ENCODE peak calls at places on chromosomes 4 and X, in five cellular contexts. L is stomach, B is K562, M is H1, S is breast epithelium. P is an unnamed sample.

GRCh38 chr4:117577686-117578085 is 456.6 kb upstream of the NDST3 start:
- DNase-seq in L (no peak), S (no peak), M (no peak), B (no peak), P (no peak)

GRCh38 chrX:70434352-70434866 is 10.2 kb upstream of the DLG3 start:
- DNase-seq in M (peak; percentile 50), L (peak; percentile 87), S (peak; percentile 81), B (peak; percentile 87), P (peak; percentile 54)

GRCh38 chr4:172657112-172657511 is 511.5 kb upstream of the GALNT7 start:
- DNase-seq in M (no peak), L (no peak), S (no peak), B (no peak), P (no peak)

GRCh38 chr4:41839945-41840854 is 91.7 kb upstream of the PHOX2B start:
- DNase-seq in B (no peak), S (no peak), M (no peak), L (no peak), P (no peak)

GRCh38 chr4:188107931-188108843 is 1.2 kb downstream of the TRIML2 start:
- DNase-seq in L (no peak), M (peak; percentile 72), S (no peak), B (no peak), P (no peak)

GRCh38 chrX:18666614-18667013 is 5.3 kb downstream of the RS1 start:
- DNase-seq in B (no peak), L (no peak), S (no peak), M (no peak), P (no peak)

GRCh38 chr4:157221895-157222763 is 1.6 kb downstream of the GRIA2 start:
- DNase-seq in L (no peak), S (peak; percentile 58), B (no peak), M (no peak), P (no peak)

GRCh38 chr4:111519683-111520082 is 625.6 kb upstream of the FAM241A start:
- DNase-seq in B (no peak), S (no peak), L (no peak), M (no peak), P (no peak)

GRCh38 chr4:173958445-173958844 is 325.0 kb downstream of the FBXO8 start:
- DNase-seq in M (no peak), S (no peak), L (no peak), B (no peak), P (no peak)

GRCh38 chrX:116267511-116268040 is 97.0 kb downstream of the AGTR2 start:
- DNase-seq in S (no peak), B (no peak), M (no peak), L (no peak), P (no peak)

GRCh38 chr4:147543039-147543438 is 62.1 kb downstream of the EDNRA start:
- DNase-seq in S (no peak), M (no peak), B (no peak), L (no peak), P (no peak)

GRCh38 chr4:41878991-41879491 is 56.2 kb upstream of the TMEM33 start:
- DNase-seq in L (no peak), M (no peak), S (no peak), B (no peak), P (no peak)

GRCh38 chrX:41785685-41786084 is 61.7 kb downstream of the GPR82 start:
- DNase-seq in M (no peak), B (no peak), S (no peak), L (no peak), P (no peak)

GRCh38 chrX:10077425-10078188 is 79.2 kb upstream of the CLCN4 start:
- DNase-seq in L (no peak), S (no peak), M (no peak), B (no peak), P (no peak)

GRCh38 chr4:139878050-139878449 is 212.4 kb downstream of the MGST2 start:
- DNase-seq in M (no peak), S (no peak), L (no peak), B (no peak), P (no peak)

GRCh38 chr4:189124149-189124758 is 816.4 kb upstream of the FRG1 start:
- DNase-seq in B (no peak), M (no peak), S (no peak), L (peak; percentile 37), P (no peak)

DNA sequence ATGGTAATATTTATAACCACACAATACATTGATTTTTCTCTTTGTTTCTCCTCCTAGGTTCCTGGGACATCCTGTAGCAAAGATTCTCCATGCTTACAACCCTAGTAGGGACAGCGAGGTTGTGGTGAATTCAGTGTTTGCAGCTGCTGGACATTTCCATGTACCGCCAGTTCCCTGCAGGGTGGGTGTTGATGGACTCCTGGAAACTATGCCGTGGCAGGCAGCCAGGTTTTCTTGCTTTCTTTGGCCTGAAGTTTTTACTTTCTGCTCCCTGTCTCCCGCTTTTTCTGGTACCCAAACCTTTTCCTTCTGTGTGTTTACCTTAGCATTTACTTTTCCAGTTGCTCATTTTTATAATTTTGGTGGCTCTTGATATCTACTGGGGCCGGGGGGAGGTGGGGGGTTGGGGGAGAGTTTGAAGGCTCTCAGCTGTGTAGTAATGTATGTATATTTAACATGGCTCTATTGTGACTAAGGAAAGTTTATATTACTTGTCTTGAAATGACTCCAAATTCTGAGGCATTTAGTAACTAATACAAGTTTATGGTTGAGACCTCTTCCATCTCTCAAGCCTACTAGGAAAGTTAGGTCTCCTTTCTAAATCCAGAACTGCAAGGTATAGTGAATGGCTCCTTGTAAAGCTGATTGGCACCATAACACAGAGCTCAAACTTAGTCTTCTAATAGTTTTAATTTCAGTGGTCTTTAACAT is 89.7 kb downstream of the TMEM131L start:
- DNase-seq in L (peak; percentile 60), S (no peak), M (no peak), B (no peak), P (no peak)
- TF ChIP-seq POLR2AphosphoS5 in L (no peak), S (no peak), M (no peak), B (no peak), P (no peak)

GRCh38 chrX:120561634-120562568 is 1.1 kb upstream of the CUL4B start:
- DNase-seq in M (no peak), L (no peak), B (no peak), S (no peak), P (no peak)
- TF ChIP-seq POLR2A in M (no peak), L (no peak), B (peak; percentile 79), S (no peak), P (no peak)

GRCh38 chrX:1658083-1658463 is 43.2 kb downstream of the ASMT start:
- DNase-seq in B (no peak), L (no peak), M (no peak), S (no peak), P (no peak)

GRCh38 chrX:1661048-1661921 is 46.4 kb downstream of the ASMT start:
- DNase-seq in L (peak; percentile 46), B (peak; percentile 11), M (peak; percentile 90), S (no peak), P (peak; percentile 89)

GRCh38 chrX:1659664-1660461 is 45.0 kb downstream of the ASMT start:
- DNase-seq in B (no peak), M (no peak), L (no peak), S (no peak), P (no peak)

GRCh38 chrX:1656379-1656778 is 41.5 kb downstream of the ASMT start:
- DNase-seq in L (no peak), S (no peak), M (no peak), B (no peak), P (no peak)

GRCh38 chrX:1657367-1658082 is 42.7 kb downstream of the ASMT start:
- DNase-seq in M (no peak), L (no peak), S (no peak), B (no peak), P (no peak)
- TF ChIP-seq POLR2AphosphoS5 in M (no peak), L (no peak), S (no peak), B (no peak), P (peak; percentile 86)

DNA sequence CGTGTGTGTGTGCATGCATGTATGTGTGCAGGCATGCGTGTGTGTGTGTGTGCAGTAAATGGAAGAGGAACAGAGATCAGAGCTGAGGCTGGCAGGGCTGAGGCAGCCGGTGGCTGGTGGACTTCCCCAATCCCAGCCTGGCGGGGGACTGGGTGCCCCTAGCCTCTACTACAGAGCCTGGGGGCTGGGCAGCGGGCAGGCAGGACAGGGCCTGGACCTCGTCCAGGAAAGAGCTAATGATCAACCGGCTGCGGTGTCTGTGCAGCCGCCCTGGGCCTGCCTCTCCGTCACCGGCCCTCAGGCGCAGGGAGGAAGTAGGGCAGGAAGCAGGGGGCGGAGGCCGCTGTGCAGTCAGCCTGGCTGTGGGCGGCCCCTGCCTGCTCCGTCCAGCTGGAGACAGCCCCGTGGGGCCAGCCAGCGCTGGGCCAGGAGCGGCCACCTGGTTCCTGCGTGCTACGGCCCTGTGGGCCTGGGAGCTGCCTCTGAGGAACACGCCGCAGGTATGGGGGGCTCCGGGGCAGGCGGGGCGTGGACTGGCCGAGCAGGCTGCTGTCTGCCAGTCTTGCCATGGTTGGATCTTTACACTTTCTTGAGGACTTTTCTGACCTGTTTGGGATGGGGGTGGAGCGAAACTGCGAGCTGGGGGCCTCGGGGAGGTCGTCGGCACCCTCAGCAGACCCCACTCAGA is at the start of gene SH3TC1:
- DNase-seq in M (no peak), S (peak; percentile 69), B (peak; percentile 63), L (peak; percentile 95), P (peak; percentile 89)
- TF ChIP-seq POLR2A in M (no peak), S (no peak), B (no peak), L (no peak), P (peak; percentile 63)

DNA sequence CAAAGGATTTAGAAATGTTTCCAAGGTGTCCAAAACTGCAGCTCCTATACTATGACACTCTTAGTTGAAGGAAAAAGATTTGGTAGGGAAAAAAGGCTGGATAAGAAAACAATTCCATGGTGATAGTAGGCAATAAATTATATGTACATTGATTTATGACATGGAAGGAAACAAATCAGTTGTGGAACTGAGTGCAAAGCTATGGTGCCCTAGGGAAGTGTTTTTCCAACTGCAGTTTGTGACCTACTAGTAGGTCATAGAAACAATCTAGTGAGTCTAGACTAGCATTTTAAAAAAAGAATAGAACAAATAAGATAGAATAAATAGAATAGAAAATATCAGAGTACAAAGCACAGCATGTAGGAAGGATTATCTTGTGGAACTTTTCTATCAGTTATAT is 58.4 kb upstream of the TSPAN5 start:
- DNase-seq in B (no peak), S (no peak), M (no peak), L (no peak), P (no peak)
- TF ChIP-seq POLR2AphosphoS5 in B (no peak), S (no peak), M (no peak), L (no peak), P (no peak)

GRCh38 chr4:37977471-37978452 is 17.6 kb downstream of the PTTG2 start:
- DNase-seq in S (peak; percentile 59), B (peak; percentile 45), M (no peak), L (peak; percentile 74), P (peak; percentile 39)
- TF ChIP-seq POLR2A in S (no peak), B (no peak), M (peak; percentile 37), L (no peak), P (no peak)

DNA sequence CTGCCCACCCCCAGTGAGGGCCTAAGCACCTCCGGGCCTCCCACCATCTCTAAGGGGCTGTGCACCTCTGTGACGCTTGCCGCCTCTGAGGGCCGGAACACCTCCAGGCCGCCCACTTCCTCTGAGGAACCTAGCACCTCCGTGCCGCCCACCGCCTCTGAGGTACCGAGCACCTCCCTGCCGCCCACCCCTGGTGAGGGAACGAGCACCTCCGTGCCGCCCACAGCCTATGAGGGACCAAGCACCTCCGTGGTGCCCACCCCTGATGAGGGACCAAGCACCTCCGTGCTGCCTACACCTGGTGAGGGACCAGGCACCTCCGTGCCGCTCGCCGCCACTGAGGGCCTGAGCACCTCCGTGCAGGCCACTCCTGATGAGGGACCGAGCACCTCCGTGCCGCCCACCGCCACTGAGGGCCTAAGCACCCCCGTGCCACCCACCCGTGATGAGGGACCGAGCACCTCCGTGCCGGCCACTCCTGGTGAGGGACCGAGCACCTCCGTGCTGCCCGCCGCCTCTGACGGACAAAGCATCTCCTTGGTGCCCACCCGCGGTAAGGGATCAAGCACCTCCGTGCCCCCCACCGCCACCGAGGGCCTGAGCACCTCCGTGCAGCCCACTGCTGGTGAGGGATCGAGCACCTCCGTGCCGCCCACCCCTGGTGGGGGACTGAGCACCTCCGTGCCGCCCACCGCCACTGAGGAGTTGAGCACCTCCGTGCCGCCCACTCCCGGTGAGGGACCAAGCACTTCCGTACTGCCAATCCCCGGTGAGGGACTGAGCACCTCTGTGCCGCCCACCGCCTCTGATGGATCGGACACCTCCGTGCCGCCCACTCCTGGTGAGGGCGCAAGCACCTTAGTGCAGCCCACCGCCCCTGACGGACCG is 977 bp downstream of the MAGEE1 start:
- DNase-seq in M (no peak), L (peak; percentile 25), S (peak; percentile 40), B (no peak), P (no peak)
- TF ChIP-seq POLR2AphosphoS5 in M (no peak), L (no peak), S (no peak), B (no peak), P (no peak)

P was measured in GM12891.